ENCODE peak calls at places on chromosome 14, in five cellular contexts. J is WERI-Rb-1, R is AG10803, X is OCI-LY7, V is fibroblast of mammary gland. Y is an unnamed sample.

GRCh38 chr14:76329150-76329881 is 46.6 kb upstream of the ESRRB start:
- DNase-seq in V (no peak), J (peak), X (no peak), R (no peak), Y (no peak)

GRCh38 chr14:27389402-27389801 is 791.6 kb upstream of the NOVA1 start:
- DNase-seq in R (no peak), V (peak), J (no peak), X (no peak), Y (peak)

GRCh38 chr14:72774894-72775620 is 118.8 kb downstream of the DPF3 start:
- DNase-seq in X (no peak), V (no peak), R (no peak), J (no peak), Y (no peak)

GRCh38 chr14:23457587-23458445 is 11.7 kb upstream of the NGDN start:
- DNase-seq in R (no peak), V (no peak), X (no peak), J (no peak), Y (no peak)

GRCh38 chr14:46054526-46054925 is 597.1 kb downstream of the RPL10L start:
- DNase-seq in X (no peak), J (no peak), R (peak), V (peak), Y (peak)

GRCh38 chr14:42011221-42011620 is 404.5 kb downstream of the LRFN5 start:
- DNase-seq in R (no peak), J (no peak), V (no peak), X (no peak), Y (no peak)

GRCh38 chr14:100330396-100330931 is 7.3 kb downstream of the SLC25A47 start:
- DNase-seq in R (no peak), J (no peak), X (no peak), V (no peak), Y (no peak)

GRCh38 chr14:70416322-70416716 is 571 bp downstream of the SYNJ2BP start:
- DNase-seq in R (peak), J (no peak), X (no peak), V (peak), Y (peak)

GRCh38 chr14:104708606-104709268 is 15.3 kb upstream of the ADSS1 start:
- DNase-seq in J (peak), V (peak), X (peak), R (peak), Y (peak)

GRCh38 chr14:85622986-85623385 is 93.0 kb downstream of the FLRT2 start:
- DNase-seq in X (no peak), V (no peak), J (no peak), R (no peak), Y (no peak)

GRCh38 chr14:60647837-60648168 is 1.5 kb downstream of the SIX1 start:
- DNase-seq in X (no peak), J (no peak), V (no peak), R (no peak), Y (no peak)

GRCh38 chr14:34797747-34798583 is 77.2 kb downstream of the BAZ1A start:
- DNase-seq in J (peak), R (no peak), V (no peak), X (no peak), Y (no peak)

GRCh38 chr14:64095620-64096019 is 198.6 kb downstream of the ESR2 start:
- DNase-seq in X (no peak), J (no peak), R (peak), V (no peak), Y (peak)

GRCh38 chr14:105933238-105933637 is 406.9 kb downstream of the TMEM121 start:
- DNase-seq in J (no peak), R (no peak), X (no peak), V (no peak), Y (no peak)

GRCh38 chr14:99327050-99327449 is 55.1 kb upstream of the BCL11B start:
- DNase-seq in J (no peak), X (no peak), R (no peak), V (no peak), Y (no peak)

GRCh38 chr14:68968051-68968450 is 11.1 kb downstream of the ACTN1 start:
- DNase-seq in R (no peak), X (no peak), J (no peak), V (no peak), Y (no peak)
- H3K4me3 ChIP-seq in R (no peak), X (no peak), J (no peak), V (no peak), Y (no peak)

GRCh38 chr14:103298620-103299019 is 35.4 kb upstream of the EIF5 start:
- DNase-seq in X (no peak), R (no peak), V (no peak), J (peak), Y (no peak)
- TF ChIP-seq CTCF in X (peak), R (no peak), V (no peak), J (peak), Y (no peak)

GRCh38 chr14:59422069-59422881 is 42.9 kb downstream of the GPR135 start:
- DNase-seq in R (no peak), X (peak), J (no peak), V (peak), Y (peak)
- H3K4me3 ChIP-seq in R (no peak), X (no peak), J (no peak), V (no peak), Y (no peak)

GRCh38 chr14:54440870-54441868 is at the start of gene CNIH1:
- DNase-seq in X (peak), J (peak), V (peak), R (peak), Y (peak)
- TF ChIP-seq CTCF in X (peak), J (peak), V (peak), R (peak), Y (peak)

GRCh38 chr14:101824339-101824727 is 62.8 kb downstream of the PPP2R5C start:
- DNase-seq in X (peak), R (peak), V (peak), J (no peak), Y (no peak)
- H3K4me3 ChIP-seq in X (peak), R (no peak), V (no peak), J (no peak), Y (no peak)

DNA sequence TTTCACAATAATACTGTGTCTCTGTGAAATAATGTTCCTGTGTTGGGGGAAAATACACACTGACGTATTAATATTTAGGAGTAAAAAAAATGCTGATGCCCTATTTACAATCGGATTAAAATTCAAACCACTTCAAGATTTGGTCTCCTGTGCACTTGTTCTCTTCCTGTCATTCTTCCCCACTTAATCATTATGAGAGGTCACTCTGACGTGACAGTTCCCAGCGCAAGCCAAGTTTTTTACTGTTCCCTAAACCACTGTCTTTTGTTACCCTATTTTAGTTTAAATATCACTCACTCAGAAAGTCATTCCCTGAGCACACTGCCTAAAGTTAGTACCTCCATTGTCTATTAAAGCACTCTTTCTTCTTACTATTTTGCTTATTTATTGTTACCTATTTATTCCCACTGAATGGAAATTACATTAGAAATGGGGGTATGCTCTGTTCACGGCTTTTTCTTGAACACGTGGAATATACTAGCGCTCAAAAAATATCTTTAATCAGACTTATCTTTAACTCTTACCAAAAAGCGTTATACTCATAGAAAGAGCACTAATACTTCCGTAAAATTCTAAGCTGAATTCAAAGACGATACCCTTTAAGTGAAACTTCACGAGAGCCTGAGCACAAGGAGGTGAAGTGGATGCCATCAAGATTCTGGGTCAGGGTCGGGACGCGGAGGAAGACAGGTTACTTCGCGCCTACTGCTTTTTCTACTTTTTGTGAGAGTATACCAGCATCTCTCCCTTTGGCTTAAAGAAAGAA is 670 bp upstream of the PSMA3 start:
- DNase-seq in R (no peak), V (peak), X (peak), J (no peak), Y (no peak)
- TF ChIP-seq CTCF in R (no peak), V (no peak), X (no peak), J (no peak), Y (no peak)

DNA sequence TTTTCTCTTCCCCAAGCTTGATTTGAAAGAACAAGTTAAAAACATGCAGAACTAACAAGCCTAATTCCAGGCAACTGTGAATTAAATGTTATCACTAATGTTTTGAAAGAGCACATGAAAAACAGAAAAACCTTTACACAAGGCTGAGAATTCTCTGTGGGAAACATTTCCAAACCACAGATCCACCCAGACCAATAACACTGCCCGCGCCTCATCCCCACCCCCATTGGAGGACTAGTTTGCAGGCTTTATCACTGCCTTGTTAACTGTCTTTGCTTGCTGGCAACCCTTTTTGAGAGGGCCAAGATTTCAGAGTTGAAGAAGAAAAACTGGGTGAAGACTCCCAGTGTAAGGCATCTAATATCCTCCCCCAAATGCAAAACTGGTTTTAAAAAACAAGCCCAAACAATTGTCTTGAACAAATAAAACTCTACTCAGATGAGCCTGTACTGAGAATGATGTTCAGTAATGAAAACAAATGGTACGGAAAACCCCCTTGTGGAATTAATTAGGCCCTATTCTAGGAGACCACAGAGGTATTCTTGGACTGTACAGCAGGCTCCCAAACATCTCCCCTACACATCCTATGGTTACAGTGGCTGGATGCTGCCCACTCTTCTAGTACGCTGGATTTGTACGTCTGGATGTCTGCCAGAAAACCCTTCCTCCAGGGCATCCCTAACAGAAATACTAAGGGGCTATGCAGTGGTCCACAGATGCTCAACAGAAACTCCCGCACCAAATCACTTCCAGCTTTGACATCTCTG is 5.8 kb downstream of the MAX start:
- DNase-seq in X (no peak), R (peak), J (no peak), V (peak), Y (peak)
- H3K4me3 ChIP-seq in X (no peak), R (no peak), J (no peak), V (no peak), Y (peak)

DNA sequence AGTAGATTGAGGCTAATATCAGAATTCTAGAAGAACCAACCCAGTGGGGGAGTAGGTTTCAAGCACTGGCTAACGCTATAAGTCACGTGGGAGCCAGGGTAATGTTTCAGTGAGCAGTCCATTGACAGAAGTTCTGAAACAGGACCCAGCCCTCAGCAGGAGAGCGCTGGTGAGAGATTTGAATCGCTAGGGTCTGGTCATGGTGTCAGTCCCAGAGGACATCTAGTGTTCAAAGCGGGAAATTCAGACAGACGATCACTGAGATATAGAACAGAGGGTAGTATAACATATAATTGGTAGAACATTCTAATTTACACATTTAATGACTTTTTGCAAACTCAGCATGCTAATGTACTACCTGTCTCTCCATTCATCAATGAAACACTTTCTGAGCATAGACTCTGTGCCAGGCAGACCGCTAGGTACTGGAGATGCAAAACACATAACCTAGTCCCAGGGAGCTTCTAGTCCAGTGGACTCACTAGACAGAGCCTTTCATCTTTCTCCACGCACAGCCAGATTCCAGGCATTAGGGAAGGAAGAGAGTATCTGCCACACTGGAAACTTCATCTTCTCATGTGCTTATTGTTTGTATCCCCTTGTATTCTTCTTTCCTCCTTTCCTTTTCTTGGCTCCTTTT is 35.4 kb upstream of the RNASE3 start:
- DNase-seq in J (peak), R (peak), V (peak), X (peak), Y (peak)
- TF ChIP-seq CTCF in J (peak), R (peak), V (peak), X (peak), Y (peak)

DNA sequence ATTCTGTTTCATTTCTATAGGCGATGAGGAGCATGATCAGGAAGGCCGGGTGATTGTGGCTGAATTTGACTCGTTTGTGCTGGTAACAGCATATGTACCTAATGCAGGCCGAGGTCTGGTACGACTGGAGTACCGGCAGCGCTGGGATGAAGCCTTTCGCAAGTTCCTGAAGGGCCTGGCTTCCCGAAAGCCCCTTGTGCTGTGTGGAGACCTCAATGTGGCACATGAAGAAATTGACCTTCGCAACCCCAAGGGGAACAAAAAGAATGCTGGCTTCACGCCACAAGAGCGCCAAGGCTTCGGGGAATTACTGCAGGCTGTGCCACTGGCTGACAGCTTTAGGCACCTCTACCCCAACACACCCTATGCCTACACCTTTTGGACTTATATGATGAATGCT is 1.9 kb downstream of the APEX1 start:
- DNase-seq in X (no peak), J (no peak), V (no peak), R (no peak), Y (no peak)
- H3K4me3 ChIP-seq in X (peak), J (no peak), V (no peak), R (no peak), Y (peak)

Y was measured in fibroblast of the aortic adventitia.